ENCODE peak calls at places on chromosomes 13 and 19, in four cellular contexts. O is aorta, D is tibial artery, G is neuronal stem cell. E is an unnamed sample. For H3K36me3 and H3K4me1, the result is how much of the 10 kb centered on the place peaks cover.

GRCh38 chr19:51016798-51017683 is 2.5 kb downstream of the KLK10 start:
- DNase-seq in G (peak), D (no peak), O (no peak), E (peak)

GRCh38 chr19:51338563-51339312 is 3.2 kb downstream of the VSIG10L start:
- DNase-seq in D (peak), G (peak), O (peak), E (peak)

GRCh38 chr13:84661718-84662117 is 779.4 kb upstream of the SLITRK1 start:
- DNase-seq in G (no peak), O (no peak), D (no peak), E (no peak)

GRCh38 chr13:98717256-98717655 is 35.2 kb downstream of the SLC15A1 start:
- DNase-seq in G (no peak), D (no peak), O (no peak), E (no peak)

GRCh38 chr13:98315902-98316301 is 138.8 kb upstream of the RNF113B start:
- DNase-seq in D (no peak), O (no peak), G (no peak), E (no peak)

GRCh38 chr13:110400786-110401533 is 93.9 kb downstream of the COL4A2 start:
- DNase-seq in G (no peak), O (no peak), D (no peak), E (no peak)

GRCh38 chr19:33689886-33690285 is 68.1 kb downstream of the CHST8 start:
- DNase-seq in G (no peak), O (peak), D (no peak), E (no peak)

GRCh38 chr13:66915596-66916185 is 314.4 kb downstream of the PCDH9 start:
- DNase-seq in D (no peak), O (no peak), G (no peak), E (no peak)

GRCh38 chr19:50705422-50706019 is 14.1 kb downstream of the SHANK1 start:
- DNase-seq in D (no peak), G (no peak), O (no peak), E (peak)

GRCh38 chr13:25848822-25849740 is 202.7 kb downstream of the SHISA2 start:
- DNase-seq in G (no peak), O (no peak), D (no peak), E (no peak)

GRCh38 chr13:75870397-75870801 is 234.3 kb downstream of the LMO7 start:
- DNase-seq in D (peak), O (no peak), G (peak), E (no peak)

GRCh38 chr13:93881418-93881817 is 598.1 kb downstream of the DCT start:
- DNase-seq in D (no peak), O (no peak), G (no peak), E (no peak)

GRCh38 chr19:6808494-6808893 is 36.0 kb downstream of the VAV1 start:
- DNase-seq in O (no peak), D (no peak), G (no peak), E (no peak)

GRCh38 chr19:33100894-33101644 is 20.1 kb downstream of the GPATCH1 start:
- DNase-seq in G (no peak), D (no peak), O (no peak), E (no peak)

GRCh38 chr13:98466634-98467236 is 110.2 kb downstream of the STK24 start:
- DNase-seq in O (no peak), D (no peak), G (no peak), E (peak)

GRCh38 chr19:2762783-2763496 is 20.1 kb downstream of the SGTA start:
- DNase-seq in G (no peak), O (no peak), D (no peak), E (no peak)

GRCh38 chr13:51148223-51148951 is 37.3 kb upstream of the C13orf42 start:
- DNase-seq in G (peak), D (no peak), O (no peak), E (no peak)

GRCh38 chr19:1522061-1522460 is 1.8 kb upstream of the PLK5 start:
- DNase-seq in D (no peak), O (no peak), G (no peak), E (no peak)

GRCh38 chr19:45171211-45171623 is 6.8 kb downstream of the TRAPPC6A start:
- DNase-seq in G (no peak), D (no peak), O (no peak), E (no peak)

GRCh38 chr13:62551588-62551987 is 1135.9 kb upstream of the PCDH20 start:
- DNase-seq in D (no peak), G (no peak), O (no peak), E (no peak)

GRCh38 chr19:50203281-50204080 is at the start of gene MYH14:
- DNase-seq in D (peak), O (peak), G (peak), E (no peak)

GRCh38 chr13:113855012-113855921 is 8.6 kb downstream of the GAS6 start:
- DNase-seq in D (peak), O (peak), G (no peak), E (no peak)

GRCh38 chr19:18046066-18046718 is 38.2 kb downstream of the ARRDC2 start:
- DNase-seq in O (peak), D (no peak), G (no peak), E (no peak)

GRCh38 chr13:23609414-23610186 is 39.4 kb downstream of the TNFRSF19 start:
- DNase-seq in G (no peak), O (no peak), D (peak), E (no peak)

GRCh38 chr19:8334458-8335342 is 8.4 kb downstream of the KANK3 start:
- DNase-seq in G (peak), O (no peak), D (no peak), E (peak)

GRCh38 chr13:55661505-55661904 is 1479.2 kb upstream of the PRR20A start:
- DNase-seq in D (no peak), G (no peak), O (no peak), E (no peak)

GRCh38 chr13:111316161-111316730 is 4.2 kb upstream of the TEX29 start:
- DNase-seq in D (no peak), O (no peak), G (no peak), E (no peak)

GRCh38 chr13:49303533-49304252 is 56.0 kb downstream of the CDADC1 start:
- DNase-seq in G (no peak), O (no peak), D (peak), E (no peak)

GRCh38 chr19:48571378-48572162 is 19.6 kb downstream of the SULT2B1 start:
- DNase-seq in D (no peak), G (no peak), O (no peak), E (no peak)

GRCh38 chr13:50711449-50711848 is 132.0 kb downstream of the DLEU7 start:
- DNase-seq in O (no peak), G (no peak), D (no peak), E (no peak)

GRCh38 chr13:78657699-78658629 is 991 bp downstream of the OBI1 start:
- DNase-seq in D (no peak), O (no peak), G (peak), E (peak)

GRCh38 chr13:100024023-100024422 is 42.4 kb downstream of the ZIC2 start:
- DNase-seq in O (no peak), G (no peak), D (no peak), E (no peak)

GRCh38 chr19:52307275-52307674 is 10.3 kb downstream of the ZNF480 start:
- DNase-seq in D (no peak), G (peak), O (no peak), E (peak)

GRCh38 chr19:1523412-1524205 is at the start of gene PLK5:
- DNase-seq in G (no peak), O (no peak), D (no peak), E (no peak)

GRCh38 chr19:56071151-56071550 is 49.9 kb downstream of the ZNF787 start:
- DNase-seq in D (no peak), G (no peak), O (no peak), E (no peak)

GRCh38 chr13:108227651-108228272 is 9.6 kb downstream of the ABHD13 start:
- DNase-seq in O (no peak), D (no peak), G (no peak), E (peak)

GRCh38 chr19:41325947-41326706 is 16.2 kb downstream of the CCDC97 start:
- DNase-seq in O (no peak), D (peak), G (no peak), E (no peak)

GRCh38 chr19:41327076-41327475 is 17.1 kb downstream of the CCDC97 start:
- DNase-seq in D (no peak), O (no peak), G (no peak), E (no peak)

GRCh38 chr19:41328818-41329220 is 18.8 kb downstream of the CCDC97 start:
- DNase-seq in G (no peak), D (peak), O (no peak), E (no peak)

GRCh38 chr19:41327499-41328156 is 17.7 kb downstream of the CCDC97 start:
- DNase-seq in D (peak), O (peak), G (no peak), E (no peak)

DNA sequence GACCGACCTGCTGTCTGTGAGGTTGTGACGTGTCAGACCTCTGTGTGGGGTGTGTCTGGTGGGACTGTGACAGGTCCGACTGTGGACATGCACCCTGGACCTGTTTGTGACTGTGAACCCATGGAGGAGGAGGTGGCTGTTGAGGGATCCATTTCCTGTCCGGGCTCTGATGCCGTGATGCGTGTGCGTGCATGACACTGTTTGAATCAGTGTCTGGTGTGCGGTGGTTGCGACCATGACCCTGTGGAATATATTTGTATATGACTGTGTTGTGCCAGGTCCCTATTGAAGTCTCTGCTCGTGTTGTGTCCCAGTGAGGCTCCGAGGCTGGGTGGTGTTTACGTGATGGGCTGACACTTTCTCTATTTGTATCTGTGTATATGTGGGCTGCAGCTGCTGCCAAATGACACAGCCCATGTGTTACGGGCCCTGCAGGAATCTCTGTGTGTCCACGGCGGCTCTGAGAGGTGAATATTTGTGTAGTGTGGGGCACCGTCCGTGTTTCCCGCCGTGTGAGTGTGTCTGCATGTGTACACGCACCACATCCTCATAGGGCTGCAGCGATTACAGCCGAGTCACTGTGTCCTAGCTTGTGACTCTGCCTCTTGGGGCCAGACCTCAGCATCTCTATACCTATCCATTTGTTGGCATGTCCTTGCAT is 18.3 kb downstream of the CCDC97 start:
- DNase-seq in G (no peak), O (no peak), D (peak), E (no peak)
- H3K36me3 ChIP-seq in G (under half), O (under half), D (under half), E (under half)

DNA sequence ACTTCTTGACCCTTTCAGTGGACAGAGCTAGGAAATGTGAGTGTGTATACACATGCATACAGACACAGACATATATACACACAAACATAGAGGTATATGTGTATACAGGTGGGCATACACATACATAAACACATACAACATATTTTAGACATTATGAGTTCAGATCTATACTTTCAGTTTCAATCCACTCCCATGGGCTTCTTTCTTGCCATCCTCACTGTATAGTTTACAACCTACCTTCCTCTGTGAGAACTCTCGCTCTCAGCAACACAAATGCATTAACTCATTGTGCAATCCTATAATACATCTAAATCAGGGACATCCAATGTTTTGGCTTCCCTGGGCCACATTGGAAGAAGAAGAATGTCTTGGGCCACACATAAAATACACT is 21.2 kb upstream of the SCEL start:
- DNase-seq in D (no peak), O (no peak), G (no peak), E (no peak)
- H3K4me1 ChIP-seq in D (under half), O (under half), G (under half), E (under half)

GRCh38 chr19:57720878-57721277 is 6.5 kb downstream of the ZNF671 start:
- DNase-seq in O (no peak), G (no peak), D (no peak), E (no peak)
- H3K36me3 ChIP-seq in O (under half), G (under half), D (half or more), E (under half)

GRCh38 chr19:37999309-38000213 is 92.6 kb downstream of the SIPA1L3 start:
- DNase-seq in D (peak), G (no peak), O (no peak), E (no peak)
- H3K4me1 ChIP-seq in D (under half), G (under half), O (under half), E (under half)

GRCh38 chr13:31150315-31150985 is 11.3 kb downstream of the HSPH1 start:
- DNase-seq in G (no peak), D (no peak), O (no peak), E (no peak)

GRCh38 chr13:31149604-31150003 is 12.1 kb downstream of the HSPH1 start:
- DNase-seq in O (no peak), D (no peak), G (no peak), E (no peak)

GRCh38 chr13:31151837-31152236 is 9.9 kb downstream of the HSPH1 start:
- DNase-seq in G (no peak), D (no peak), O (no peak), E (no peak)

GRCh38 chr13:31159306-31159705 is 2.4 kb downstream of the HSPH1 start:
- DNase-seq in G (no peak), D (no peak), O (no peak), E (no peak)

DNA sequence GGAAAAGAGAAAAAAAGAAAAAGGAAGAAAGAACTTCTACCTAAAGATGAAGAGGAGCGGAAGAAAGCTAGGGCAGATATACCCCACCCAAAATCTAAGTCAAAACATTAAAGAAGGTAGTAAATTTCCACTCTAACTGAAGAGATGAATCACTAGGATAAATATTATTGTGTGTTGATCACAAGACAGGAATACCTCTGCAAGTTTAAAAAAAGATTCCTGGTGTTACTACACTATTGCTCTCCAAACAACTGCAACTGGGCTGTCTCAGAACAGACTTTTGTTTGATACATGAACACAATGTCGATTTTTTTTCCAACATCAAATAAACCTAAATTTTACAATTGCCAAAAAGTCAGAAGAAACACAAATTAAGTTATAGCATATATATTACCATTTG is 6.8 kb downstream of the HSPH1 start:
- DNase-seq in D (no peak), O (no peak), G (no peak), E (no peak)
- H3K36me3 ChIP-seq in D (half or more), O (under half), G (under half), E (half or more)

GRCh38 chr13:27132538-27132937 is 39.1 kb downstream of the USP12 start:
- DNase-seq in G (no peak), D (no peak), O (no peak), E (no peak)
- H3K4me1 ChIP-seq in G (under half), D (under half), O (under half), E (under half)

E was measured in HAP-1.